ENCODE peak calls at places on chromosomes 3 and 15, in five cellular contexts. Y, J, F, M and G are unnamed samples.

GRCh38 chr3:188605960-188606359 is 452.0 kb downstream of the LPP start:
- DNase-seq in Y (no peak), J (no peak), F (no peak), M (no peak), G (no peak)

GRCh38 chr3:131806736-131807135 is 228.1 kb downstream of the CPNE4 start:
- DNase-seq in Y (no peak), J (no peak), F (no peak), M (no peak), G (no peak)

GRCh38 chr3:184227481-184227935 is 1.9 kb upstream of the VWA5B2 start:
- DNase-seq in Y (no peak), J (no peak), F (no peak), M (peak; percentile 87), G (peak; percentile 49)

GRCh38 chr3:30948436-30948835 is 54.0 kb upstream of the GADL1 start:
- DNase-seq in Y (no peak), J (no peak), F (no peak), M (no peak), G (no peak)

GRCh38 chr3:57961828-57962447 is 46.3 kb upstream of the FLNB start:
- DNase-seq in Y (peak; percentile 41), J (no peak), F (peak; percentile 56), M (peak; percentile 69), G (peak; percentile 7)

GRCh38 chr3:53708001-53708621 is 138.1 kb downstream of the CHDH start:
- DNase-seq in Y (no peak), J (no peak), F (no peak), M (no peak), G (no peak)

GRCh38 chr3:160006282-160007163 is 17.9 kb downstream of the IL12A start:
- DNase-seq in Y (peak; percentile 60), J (peak; percentile 77), F (peak; percentile 73), M (peak; percentile 76), G (peak; percentile 74)

GRCh38 chr15:86863226-86863915 is 783.7 kb downstream of the AGBL1 start:
- DNase-seq in Y (no peak), J (peak; percentile 15), F (no peak), M (no peak), G (no peak)

GRCh38 chr3:64176461-64176996 is 48.7 kb downstream of the PRICKLE2 start:
- DNase-seq in Y (no peak), J (no peak), F (no peak), M (no peak), G (no peak)

GRCh38 chr3:30826381-30827061 is 67.9 kb downstream of the GADL1 start:
- DNase-seq in Y (no peak), J (no peak), F (no peak), M (no peak), G (peak; percentile 11)

GRCh38 chr15:65638107-65638506 is 16.4 kb downstream of the SLC24A1 start:
- DNase-seq in Y (no peak), J (no peak), F (no peak), M (no peak), G (no peak)

GRCh38 chr3:22475665-22476064 is 724.7 kb upstream of the ZNF385D start:
- DNase-seq in Y (no peak), J (no peak), F (no peak), M (no peak), G (no peak)

GRCh38 chr3:27165348-27165747 is 203.8 kb downstream of the NEK10 start:
- DNase-seq in Y (no peak), J (peak; percentile 9), F (no peak), M (no peak), G (no peak)

GRCh38 chr3:171286580-171287249 is 173.5 kb downstream of the TNIK start:
- DNase-seq in Y (peak; percentile 71), J (peak; percentile 23), F (no peak), M (no peak), G (peak; percentile 68)

GRCh38 chr15:30992465-30992864 is 1.0 kb upstream of the MTMR10 start:
- DNase-seq in Y (no peak), J (no peak), F (no peak), M (peak; percentile 43), G (no peak)

GRCh38 chr3:31550452-31551251 is 17.9 kb downstream of the STT3B start:
- DNase-seq in Y (no peak), J (peak; percentile 12), F (no peak), M (peak; percentile 60), G (peak; percentile 30)

DNA sequence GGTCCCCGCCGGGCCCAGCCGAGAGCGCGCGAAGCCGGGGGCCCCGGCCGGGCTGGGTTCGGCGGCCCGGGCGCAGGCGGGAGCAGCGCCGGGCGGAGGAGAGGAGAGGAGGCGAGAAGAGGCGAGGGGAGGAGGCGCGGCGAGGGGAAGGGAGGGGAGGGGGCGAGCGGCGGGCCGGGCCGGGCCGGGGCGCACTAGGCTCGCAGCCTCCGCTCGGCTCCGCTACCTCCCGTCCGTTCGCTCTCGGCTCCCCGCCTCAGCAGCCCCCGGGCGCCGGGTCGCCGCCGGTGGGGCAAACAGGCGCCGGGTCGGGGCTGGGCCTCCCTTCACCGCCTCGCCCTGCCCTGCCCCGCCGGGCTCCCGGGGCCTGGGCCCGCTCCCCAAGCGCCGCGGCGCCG is 335 bp downstream of the INSYN1 start:
- DNase-seq in Y (no peak), J (peak; percentile 54), F (no peak), M (no peak), G (no peak)
- H3K4me3 ChIP-seq in Y (peak overlapping the region; percentile 45), J (peak overlapping the region; percentile 61), F (no peak overlapping the region), M (no peak overlapping the region), G (no peak overlapping the region)

GRCh38 chr3:41164776-41165175 is 34.5 kb upstream of the CTNNB1 start:
- DNase-seq in Y (no peak), J (no peak), F (no peak), M (no peak), G (no peak)

GRCh38 chr3:41163399-41163798 is 35.9 kb upstream of the CTNNB1 start:
- DNase-seq in Y (no peak), J (peak; percentile 37), F (no peak), M (no peak), G (no peak)

GRCh38 chr3:41159581-41160189 is 39.6 kb upstream of the CTNNB1 start:
- DNase-seq in Y (peak; percentile 85), J (peak; percentile 63), F (peak; percentile 41), M (no peak), G (no peak)

GRCh38 chr3:41158947-41159346 is 40.4 kb upstream of the CTNNB1 start:
- DNase-seq in Y (peak; percentile 89), J (peak; percentile 68), F (no peak), M (no peak), G (no peak)

DNA sequence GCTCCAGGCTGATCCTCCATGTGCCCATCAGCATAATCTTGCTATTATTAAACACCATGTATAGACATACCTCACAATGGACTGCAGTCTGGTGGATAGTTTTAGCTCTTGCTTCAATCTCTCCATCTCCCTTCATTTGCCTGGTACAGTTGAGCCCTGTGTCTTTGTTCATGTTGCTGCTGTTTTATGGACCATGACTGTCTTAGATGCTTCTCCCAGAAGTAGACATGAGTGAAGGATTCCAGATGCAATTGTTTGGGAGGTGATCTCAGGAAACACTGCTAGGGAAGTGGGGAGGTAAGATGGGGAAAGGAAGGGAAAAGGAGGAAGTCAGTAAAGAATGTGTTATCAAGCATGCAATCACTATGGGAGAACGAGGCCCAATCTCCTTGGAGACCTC is 36.3 kb upstream of the CTNNB1 start:
- DNase-seq in Y (no peak), J (no peak), F (no peak), M (no peak), G (no peak)
- H3K9me2 ChIP-seq in Y (no peaks in the 10 kb centered on the region), J (no peaks in the 10 kb centered on the region), F (no peaks in the 10 kb centered on the region), M (no peaks in the 10 kb centered on the region), G (no peaks in the 10 kb centered on the region)

GRCh38 chr3:195441051-195441450 is 1.8 kb downstream of the ACAP2 start:
- DNase-seq in Y (no peak), J (no peak), F (no peak), M (no peak), G (no peak)
- H3K27ac ChIP-seq in Y (peak overlapping the region; percentile 62), J (peak overlapping the region; percentile 92), F (no peak overlapping the region), M (peak overlapping the region; percentile 91), G (peak overlapping the region; percentile 81)

DNA sequence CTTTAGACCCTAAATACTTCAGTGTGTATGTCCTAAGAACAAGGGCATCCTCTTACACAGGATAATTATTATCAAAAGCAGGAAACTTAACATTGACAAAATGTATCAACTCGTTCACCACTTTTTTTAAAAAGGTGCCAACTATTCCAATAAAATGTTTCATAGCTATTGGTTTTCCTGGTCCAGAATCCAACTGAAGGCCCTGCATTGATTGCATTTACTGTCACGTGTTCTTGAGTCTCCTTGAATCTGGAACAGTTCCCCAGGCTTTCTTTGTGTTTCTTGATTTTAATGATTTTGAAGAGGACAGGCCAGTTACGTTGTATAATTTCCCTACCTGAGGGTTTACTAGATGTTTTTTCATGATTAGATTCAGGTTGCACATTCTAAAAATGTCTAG is 94.6 kb upstream of the ARHGEF3 start:
- DNase-seq in Y (no peak), J (no peak), F (no peak), M (no peak), G (no peak)
- H3K4me3 ChIP-seq in Y (no peak overlapping the region), J (no peak overlapping the region), F (no peak overlapping the region), M (no peak overlapping the region), G (no peak overlapping the region)

GRCh38 chr3:41162541-41162940 is 36.8 kb upstream of the CTNNB1 start:
- DNase-seq in Y (no peak), J (no peak), F (no peak), M (no peak), G (no peak)
- H3K9me2 ChIP-seq in Y (no peaks in the 10 kb centered on the region), J (no peaks in the 10 kb centered on the region), F (no peaks in the 10 kb centered on the region), M (no peaks in the 10 kb centered on the region), G (no peaks in the 10 kb centered on the region)

GRCh38 chr15:66877558-66878285 is 175.7 kb downstream of the SMAD6 start:
- DNase-seq in Y (no peak), J (no peak), F (no peak), M (no peak), G (no peak)

GRCh38 chr15:66880380-66881155 is 178.5 kb downstream of the SMAD6 start:
- DNase-seq in Y (no peak), J (no peak), F (no peak), M (peak; percentile 53), G (no peak)

GRCh38 chr15:66879968-66880367 is 177.9 kb downstream of the SMAD6 start:
- DNase-seq in Y (no peak), J (no peak), F (no peak), M (no peak), G (no peak)

GRCh38 chr15:66879511-66879910 is 177.5 kb downstream of the SMAD6 start:
- DNase-seq in Y (no peak), J (no peak), F (no peak), M (no peak), G (no peak)

DNA sequence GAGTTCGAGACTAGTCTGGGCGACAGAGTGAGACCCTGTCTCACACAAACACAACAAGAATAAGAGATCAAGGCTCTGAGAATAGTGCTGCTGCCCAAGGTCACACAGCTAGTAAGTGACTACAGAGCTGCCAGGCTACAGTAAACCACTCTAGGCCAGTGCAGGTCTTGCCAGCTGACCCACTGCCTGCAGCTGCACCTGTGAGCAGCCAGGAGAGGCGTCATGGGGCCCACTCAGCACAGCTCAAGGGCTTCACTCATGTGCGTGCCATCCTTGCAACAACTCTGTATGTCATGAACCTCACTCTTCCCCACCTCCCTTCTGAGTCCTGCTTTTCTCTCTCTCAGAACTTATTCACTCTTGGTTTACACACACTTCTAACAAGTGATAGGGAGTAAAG is 176.7 kb downstream of the SMAD6 start:
- DNase-seq in Y (no peak), J (no peak), F (no peak), M (peak; percentile 61), G (no peak)
- H3K27ac ChIP-seq in Y (no peak overlapping the region), J (no peak overlapping the region), F (no peak overlapping the region), M (peak overlapping the region; percentile 38), G (no peak overlapping the region)